ENCODE peak calls at places on chromosome 6, in six cellular contexts. One of them, this sample, is unnamed.

GRCh38 chr6:98463038-98463437 is 371.3 kb upstream of the POU3F2 start:
- DNase-seq in fibroblast of pulmonary artery: no peak
- DNase-seq in NCI-H2081: peak
- DNase-seq in IMR-90: no peak
- DNase-seq in AG10803: no peak
- DNase-seq in PC-3: peak
- DNase-seq in this sample: no peak

GRCh38 chr6:27280064-27280539 is 32.0 kb downstream of the POM121L2 start:
- DNase-seq in NCI-H2081: peak
- DNase-seq in fibroblast of pulmonary artery: peak
- DNase-seq in PC-3: peak
- DNase-seq in IMR-90: peak
- DNase-seq in AG10803: peak
- DNase-seq in this sample: peak

GRCh38 chr6:42708096-42708495 is 14.3 kb downstream of the PRPH2 start:
- DNase-seq in NCI-H2081: no peak
- DNase-seq in AG10803: no peak
- DNase-seq in PC-3: no peak
- DNase-seq in IMR-90: no peak
- DNase-seq in fibroblast of pulmonary artery: no peak
- DNase-seq in this sample: no peak

GRCh38 chr6:133892444-133893323 is 3.8 kb downstream of the TCF21 start:
- DNase-seq in IMR-90: peak
- DNase-seq in PC-3: no peak
- DNase-seq in NCI-H2081: no peak
- DNase-seq in fibroblast of pulmonary artery: no peak
- DNase-seq in AG10803: no peak
- DNase-seq in this sample: no peak

GRCh38 chr6:116475151-116475550 is 14.0 kb downstream of the CALHM6 start:
- DNase-seq in AG10803: no peak
- DNase-seq in fibroblast of pulmonary artery: no peak
- DNase-seq in IMR-90: no peak
- DNase-seq in PC-3: no peak
- DNase-seq in NCI-H2081: no peak
- DNase-seq in this sample: no peak

GRCh38 chr6:1885576-1886003 is 275.9 kb downstream of the FOXC1 start:
- DNase-seq in IMR-90: no peak
- DNase-seq in AG10803: no peak
- DNase-seq in fibroblast of pulmonary artery: no peak
- DNase-seq in NCI-H2081: no peak
- DNase-seq in PC-3: no peak
- DNase-seq in this sample: no peak

GRCh38 chr6:12324096-12324495 is 33.9 kb downstream of the EDN1 start:
- DNase-seq in AG10803: peak
- DNase-seq in fibroblast of pulmonary artery: peak
- DNase-seq in NCI-H2081: no peak
- DNase-seq in PC-3: peak
- DNase-seq in IMR-90: peak
- DNase-seq in this sample: peak

GRCh38 chr6:111478749-111479148 is 4.3 kb downstream of the REV3L start:
- DNase-seq in AG10803: peak
- DNase-seq in IMR-90: peak
- DNase-seq in fibroblast of pulmonary artery: peak
- DNase-seq in NCI-H2081: peak
- DNase-seq in PC-3: peak
- DNase-seq in this sample: peak

GRCh38 chr6:72850040-72850439 is 228.2 kb downstream of the KCNQ5 start:
- DNase-seq in AG10803: no peak
- DNase-seq in PC-3: no peak
- DNase-seq in NCI-H2081: no peak
- DNase-seq in fibroblast of pulmonary artery: no peak
- DNase-seq in IMR-90: no peak
- DNase-seq in this sample: no peak

GRCh38 chr6:122609881-122610689 is at the start of gene PKIB:
- DNase-seq in IMR-90: peak
- DNase-seq in AG10803: peak
- DNase-seq in fibroblast of pulmonary artery: peak
- DNase-seq in PC-3: peak
- DNase-seq in NCI-H2081: peak
- DNase-seq in this sample: peak

GRCh38 chr6:156718647-156719394 is 58.4 kb upstream of the ARID1B start:
- DNase-seq in fibroblast of pulmonary artery: peak
- DNase-seq in AG10803: peak
- DNase-seq in PC-3: no peak
- DNase-seq in NCI-H2081: no peak
- DNase-seq in IMR-90: peak
- DNase-seq in this sample: peak

GRCh38 chr6:102488729-102489128 is 1095.2 kb downstream of the GRIK2 start:
- DNase-seq in IMR-90: no peak
- DNase-seq in NCI-H2081: no peak
- DNase-seq in AG10803: no peak
- DNase-seq in PC-3: peak
- DNase-seq in fibroblast of pulmonary artery: peak
- DNase-seq in this sample: no peak

GRCh38 chr6:167907837-167908681 is 81.3 kb downstream of the AFDN start:
- DNase-seq in fibroblast of pulmonary artery: peak
- DNase-seq in NCI-H2081: no peak
- DNase-seq in IMR-90: peak
- DNase-seq in PC-3: peak
- DNase-seq in AG10803: peak
- DNase-seq in this sample: peak

GRCh38 chr6:13284646-13285045 is 43.7 kb downstream of the TBC1D7 start:
- DNase-seq in AG10803: no peak
- DNase-seq in IMR-90: no peak
- DNase-seq in PC-3: no peak
- DNase-seq in fibroblast of pulmonary artery: no peak
- DNase-seq in NCI-H2081: no peak
- DNase-seq in this sample: no peak

This sample was measured in GM23248.